ENCODE peak calls at places on chromosomes 1 and 21, in nine cellular contexts. S, Z, B, J, L, K, D, A and X are unnamed samples.

GRCh38 chr1:44554706-44555105 is 119.6 kb downstream of the TMEM53 start:
- DNase-seq in S (no peak), Z (no peak), B (peak; percentile 44), J (no peak), L (no peak), K (no peak), D (no peak), A (no peak), X (no peak)

GRCh38 chr1:93592636-93592949 is 89.0 kb downstream of the BCAR3 start:
- DNase-seq in S (no peak), Z (peak; percentile 34), B (no peak), J (no peak), L (no peak), K (no peak), D (no peak), A (no peak), X (no peak)

GRCh38 chr1:176460606-176461336 is 2.2 kb upstream of the PAPPA2 start:
- DNase-seq in S (no peak), Z (no peak), B (no peak), J (no peak), L (no peak), K (no peak), D (no peak), A (no peak), X (no peak)

GRCh38 chr1:23452011-23452411 is 27.5 kb upstream of the TCEA3 start:
- DNase-seq in S (no peak), Z (peak; percentile 85), B (peak; percentile 23), J (no peak), L (peak; percentile 96), K (peak; percentile 74), D (peak; percentile 33), A (peak; percentile 74), X (peak; percentile 94)

GRCh38 chr1:160096491-160097116 is 1.8 kb downstream of the IGSF8 start:
- DNase-seq in S (peak; percentile 62), Z (peak; percentile 71), B (peak; percentile 59), J (no peak), L (peak; percentile 77), K (peak; percentile 42), D (peak; percentile 52), A (peak; percentile 79), X (no peak)

GRCh38 chr1:209884249-209884648 is 53.8 kb upstream of the SYT14 start:
- DNase-seq in S (peak; percentile 44), Z (no peak), B (no peak), J (no peak), L (peak; percentile 40), K (no peak), D (peak; percentile 66), A (no peak), X (no peak)

GRCh38 chr1:11653101-11653601 is 1.1 kb downstream of the FBXO2 start:
- DNase-seq in S (no peak), Z (peak; percentile 74), B (no peak), J (no peak), L (peak; percentile 87), K (no peak), D (peak; percentile 18), A (no peak), X (no peak)

GRCh38 chr21:43194303-43195130 is 25.7 kb downstream of the CRYAA start:
- DNase-seq in S (no peak), Z (peak; percentile 38), B (no peak), J (peak; percentile 9), L (no peak), K (no peak), D (no peak), A (peak; percentile 23), X (peak; percentile 37)

GRCh38 chr1:202189919-202190715 is 3.5 kb upstream of the LGR6 start:
- DNase-seq in S (no peak), Z (no peak), B (no peak), J (no peak), L (peak; percentile 24), K (no peak), D (peak; percentile 6), A (no peak), X (no peak)

GRCh38 chr1:2085080-2085479 is 34.9 kb downstream of the PRKCZ start:
- DNase-seq in S (no peak), Z (no peak), B (no peak), J (no peak), L (no peak), K (no peak), D (no peak), A (no peak), X (no peak)

GRCh38 chr1:21264913-21265312 is 25.4 kb downstream of the ECE1 start:
- DNase-seq in S (no peak), Z (no peak), B (no peak), J (no peak), L (peak; percentile 90), K (no peak), D (peak; percentile 63), A (no peak), X (no peak)

GRCh38 chr1:87180682-87181081 is 148.0 kb upstream of the LMO4 start:
- DNase-seq in S (peak; percentile 11), Z (no peak), B (no peak), J (no peak), L (no peak), K (no peak), D (no peak), A (no peak), X (no peak)

GRCh38 chr1:234976880-234977680 is 151.6 kb downstream of the TOMM20 start:
- DNase-seq in S (no peak), Z (no peak), B (no peak), J (no peak), L (no peak), K (no peak), D (no peak), A (peak; percentile 46), X (no peak)

GRCh38 chr1:212669102-212669501 is 30.5 kb downstream of the BATF3 start:
- DNase-seq in S (peak; percentile 62), Z (no peak), B (no peak), J (no peak), L (peak; percentile 53), K (no peak), D (peak; percentile 20), A (no peak), X (no peak)

GRCh38 chr1:22969224-22969829 is 3.3 kb downstream of the LACTBL1 start:
- DNase-seq in S (peak; percentile 72), Z (peak; percentile 52), B (no peak), J (no peak), L (peak; percentile 71), K (no peak), D (peak; percentile 90), A (peak; percentile 3), X (no peak)

GRCh38 chr1:109482796-109483638 is 688 bp upstream of the ATXN7L2 start:
- DNase-seq in S (no peak), Z (peak; percentile 65), B (no peak), J (no peak), L (no peak), K (peak; percentile 52), D (peak; percentile 13), A (peak; percentile 60), X (peak; percentile 68)

GRCh38 chr21:36699546-36700294 is 805 bp downstream of the SIM2 start:
- DNase-seq in S (no peak), Z (no peak), B (no peak), J (no peak), L (peak; percentile 29), K (no peak), D (no peak), A (no peak), X (no peak)

GRCh38 chr21:36551731-36552457 is 72.0 kb upstream of the CLDN14 start:
- DNase-seq in S (peak; percentile 86), Z (no peak), B (no peak), J (no peak), L (no peak), K (no peak), D (peak; percentile 82), A (no peak), X (no peak)

GRCh38 chr1:17579951-17580939 is 40.7 kb downstream of the ARHGEF10L start:
- DNase-seq in S (no peak), Z (peak; percentile 68), B (no peak), J (no peak), L (no peak), K (no peak), D (no peak), A (peak; percentile 85), X (peak; percentile 75)

GRCh38 chr21:41398831-41399230 is 27.2 kb upstream of the MX1 start:
- DNase-seq in S (no peak), Z (no peak), B (no peak), J (no peak), L (no peak), K (no peak), D (no peak), A (peak; percentile 18), X (no peak)
- H3K36me3 ChIP-seq in S (peaks cover 24% of the 10 kb centered on the region), Z (no peaks in the 10 kb centered on the region), B (no peaks in the 10 kb centered on the region), J (no peaks in the 10 kb centered on the region), L (no peaks in the 10 kb centered on the region), K (no peaks in the 10 kb centered on the region), D (no peaks in the 10 kb centered on the region), A (no peaks in the 10 kb centered on the region), X (no peaks in the 10 kb centered on the region)

GRCh38 chr1:40382110-40382464 is 8.6 kb downstream of the SMAP2 start:
- DNase-seq in S (no peak), Z (peak; percentile 41), B (no peak), J (no peak), L (peak; percentile 45), K (no peak), D (no peak), A (no peak), X (no peak)
- H3K4me1 ChIP-seq in S (peaks cover 71% of the 10 kb centered on the region), Z (peaks cover 6% of the 10 kb centered on the region), B (no peaks in the 10 kb centered on the region), J (peaks cover 47% of the 10 kb centered on the region), L (peaks cover 76% of the 10 kb centered on the region), K (peaks cover 65% of the 10 kb centered on the region), D (peaks cover 18% of the 10 kb centered on the region), A (peaks cover 13% of the 10 kb centered on the region), X (peaks cover 32% of the 10 kb centered on the region)

GRCh38 chr1:221837886-221838285 is 96.0 kb upstream of the DUSP10 start:
- DNase-seq in S (no peak), Z (no peak), B (no peak), J (no peak), L (no peak), K (no peak), D (no peak), A (no peak), X (no peak)
- H3K4me3 ChIP-seq in S (no peak overlapping the region), Z (no peak overlapping the region), B (no peak overlapping the region), J (no peak overlapping the region), L (no peak overlapping the region), K (no peak overlapping the region), D (no peak overlapping the region), A (no peak overlapping the region), X (no peak overlapping the region)

GRCh38 chr1:175277778-175278177 is 85.2 kb upstream of the KIAA0040 start:
- DNase-seq in S (no peak), Z (no peak), B (no peak), J (no peak), L (no peak), K (no peak), D (no peak), A (no peak), X (no peak)

GRCh38 chr1:175273656-175274055 is 81.1 kb upstream of the KIAA0040 start:
- DNase-seq in S (no peak), Z (no peak), B (no peak), J (no peak), L (no peak), K (no peak), D (no peak), A (no peak), X (no peak)

GRCh38 chr1:175278729-175279128 is 86.2 kb upstream of the KIAA0040 start:
- DNase-seq in S (no peak), Z (no peak), B (no peak), J (no peak), L (peak; percentile 11), K (no peak), D (no peak), A (no peak), X (no peak)

GRCh38 chr1:175274368-175274767 is 81.8 kb upstream of the KIAA0040 start:
- DNase-seq in S (no peak), Z (no peak), B (no peak), J (no peak), L (no peak), K (no peak), D (no peak), A (no peak), X (no peak)

GRCh38 chr1:175278236-175278635 is 85.7 kb upstream of the KIAA0040 start:
- DNase-seq in S (no peak), Z (no peak), B (no peak), J (no peak), L (no peak), K (no peak), D (no peak), A (no peak), X (no peak)
- H3K36me3 ChIP-seq in S (no peaks in the 10 kb centered on the region), Z (no peaks in the 10 kb centered on the region), B (no peaks in the 10 kb centered on the region), J (no peaks in the 10 kb centered on the region), L (no peaks in the 10 kb centered on the region), K (no peaks in the 10 kb centered on the region), D (no peaks in the 10 kb centered on the region), A (no peaks in the 10 kb centered on the region), X (no peaks in the 10 kb centered on the region)